ENCODE peak calls at places on chromosomes 7 and 10, in seven cellular contexts. E is epithelial cell of proximal tubule; M is lower lobe of right lung; B is upper lobe of right lung; G is CD4-positive, alpha-beta memory T cell; I is bronchial epithelial cell; F is IMR-90. N is an unnamed sample.

GRCh38 chr10:80538481-80539185 is 931 bp downstream of the SH2D4B start:
- DNase-seq in E (no peak), M (no peak), B (no peak), G (no peak), I (no peak), F (no peak), N (no peak)

GRCh38 chr7:44561962-44562621 is 11.6 kb downstream of the DDX56 start:
- DNase-seq in E (no peak), M (no peak), B (no peak), G (no peak), I (peak), F (peak), N (no peak)

GRCh38 chr7:28847176-28847575 is 111.0 kb downstream of the TRIL start:
- DNase-seq in E (no peak), M (no peak), B (no peak), G (no peak), I (no peak), F (no peak), N (no peak)

GRCh38 chr10:32957341-32958084 is 517 bp downstream of the ITGB1 start:
- DNase-seq in E (no peak), M (peak), B (peak), G (peak), I (no peak), F (no peak), N (no peak)

GRCh38 chr7:47414342-47415288 is 167.3 kb downstream of the TNS3 start:
- DNase-seq in E (no peak), M (no peak), B (no peak), G (no peak), I (no peak), F (no peak), N (no peak)

GRCh38 chr7:151897201-151897711 is 20.3 kb upstream of the PRKAG2 start:
- DNase-seq in E (no peak), M (no peak), B (no peak), G (no peak), I (peak), F (no peak), N (no peak)

GRCh38 chr10:125407000-125407502 is 246.7 kb upstream of the CTBP2 start:
- DNase-seq in E (no peak), M (no peak), B (no peak), G (no peak), I (peak), F (peak), N (no peak)

GRCh38 chr10:47425813-47426419 is 41.8 kb upstream of the ZNF488 start:
- DNase-seq in E (no peak), M (no peak), B (peak), G (no peak), I (no peak), F (no peak), N (no peak)

GRCh38 chr7:94231333-94231732 is 163.4 kb upstream of the COL1A2 start:
- DNase-seq in E (no peak), M (no peak), B (no peak), G (no peak), I (no peak), F (no peak), N (no peak)

GRCh38 chr7:137146552-137146961 is 197.0 kb downstream of the PTN start:
- DNase-seq in E (no peak), M (no peak), B (no peak), G (no peak), I (no peak), F (peak), N (no peak)

GRCh38 chr7:129990403-129991192 is 37.8 kb upstream of the UBE2H start:
- DNase-seq in E (no peak), M (no peak), B (no peak), G (no peak), I (no peak), F (peak), N (no peak)

GRCh38 chr10:133306941-133307379 is 1.7 kb downstream of the TUBGCP2 start:
- DNase-seq in E (no peak), M (no peak), B (no peak), G (no peak), I (no peak), F (no peak), N (no peak)

GRCh38 chr7:81743201-81743600 is 26.6 kb downstream of the HGF start:
- DNase-seq in E (no peak), M (no peak), B (no peak), G (no peak), I (no peak), F (no peak), N (no peak)

GRCh38 chr7:81743665-81744064 is 26.2 kb downstream of the HGF start:
- DNase-seq in E (no peak), M (no peak), B (no peak), G (no peak), I (no peak), F (no peak), N (no peak)

GRCh38 chr7:81740403-81740802 is 29.4 kb downstream of the HGF start:
- DNase-seq in E (no peak), M (no peak), B (no peak), G (no peak), I (no peak), F (no peak), N (no peak)

GRCh38 chr7:81744389-81744788 is 25.5 kb downstream of the HGF start:
- DNase-seq in E (no peak), M (no peak), B (no peak), G (no peak), I (no peak), F (no peak), N (no peak)

DNA sequence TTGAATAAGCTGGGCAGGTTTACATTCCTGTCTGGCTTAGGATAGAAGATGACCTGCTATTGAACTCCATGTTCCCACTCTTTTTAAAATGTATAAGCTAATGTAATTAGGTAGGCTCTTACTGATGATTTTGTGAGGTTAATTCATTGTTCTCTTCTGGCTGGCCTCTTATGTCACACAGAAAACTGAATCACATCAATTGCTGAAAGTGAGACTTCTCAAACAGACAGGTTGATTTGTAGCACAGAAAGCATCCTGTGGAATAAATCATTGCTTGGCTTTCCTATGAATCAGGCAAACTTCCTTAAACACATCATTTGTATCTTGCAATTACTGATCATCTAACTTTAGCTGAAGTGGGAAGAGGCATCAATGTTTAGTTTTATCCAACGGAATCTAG is 24.1 kb downstream of the HGF start:
- DNase-seq in E (no peak), M (no peak), B (no peak), G (no peak), I (no peak), F (no peak), N (no peak)
- H3K4me3 ChIP-seq in E (no peak), M (no peak), B (no peak), G (no peak), I (no peak), F (no peak), N (no peak)

GRCh38 chr10:99329238-99329890 is at the start of gene CNNM1:
- DNase-seq in E (no peak), M (peak), B (peak), G (no peak), I (no peak), F (no peak), N (peak)
- H3K4me3 ChIP-seq in E (peak), M (peak), B (peak), G (no peak), I (peak), F (peak), N (peak)

DNA sequence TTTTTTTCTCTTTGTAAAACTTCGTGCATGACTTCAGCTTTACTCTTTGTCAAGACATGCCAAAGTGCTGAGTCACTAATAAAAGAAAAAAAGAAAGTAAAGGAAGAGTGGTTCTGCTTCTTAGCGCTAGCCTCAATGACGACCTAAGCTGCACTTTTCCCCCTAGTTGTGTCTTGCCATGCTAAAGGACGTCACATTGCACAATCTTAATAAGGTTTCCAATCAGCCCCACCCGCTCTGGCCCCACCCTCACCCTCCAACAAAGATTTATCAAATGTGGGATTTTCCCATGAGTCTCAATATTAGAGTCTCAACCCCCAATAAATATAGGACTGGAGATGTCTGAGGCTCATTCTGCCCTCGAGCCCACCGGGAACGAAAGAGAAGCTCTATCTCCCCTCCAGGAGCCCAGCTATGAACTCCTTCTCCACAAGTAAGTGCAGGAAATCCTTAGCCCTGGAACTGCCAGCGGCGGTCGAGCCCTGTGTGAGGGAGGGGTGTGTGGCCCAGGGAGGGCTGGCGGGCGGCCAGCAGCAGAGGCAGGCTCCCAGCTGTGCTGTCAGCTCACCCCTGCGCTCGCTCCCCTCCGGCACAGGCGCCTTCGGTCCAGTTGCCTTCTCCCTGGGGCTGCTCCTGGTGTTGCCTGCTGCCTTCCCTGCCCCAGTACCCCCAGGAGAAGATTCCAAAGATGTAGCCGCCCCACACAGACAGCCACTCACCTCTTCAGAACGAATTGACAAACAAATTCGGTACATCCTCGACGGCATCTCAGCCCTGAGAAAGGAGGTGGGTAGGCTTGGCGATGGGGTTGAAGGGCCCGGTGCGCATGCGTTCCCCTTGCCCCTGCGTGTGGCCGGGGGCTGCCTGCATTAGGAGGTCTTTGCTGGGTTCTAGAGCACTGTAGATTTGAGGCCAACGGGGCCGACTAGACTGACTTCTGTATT is at the start of gene IL6:
- DNase-seq in E (peak), M (peak), B (peak), G (peak), I (peak), F (peak), N (peak)
- H3K4me3 ChIP-seq in E (peak), M (peak), B (peak), G (no peak), I (no peak), F (peak), N (no peak)

DNA sequence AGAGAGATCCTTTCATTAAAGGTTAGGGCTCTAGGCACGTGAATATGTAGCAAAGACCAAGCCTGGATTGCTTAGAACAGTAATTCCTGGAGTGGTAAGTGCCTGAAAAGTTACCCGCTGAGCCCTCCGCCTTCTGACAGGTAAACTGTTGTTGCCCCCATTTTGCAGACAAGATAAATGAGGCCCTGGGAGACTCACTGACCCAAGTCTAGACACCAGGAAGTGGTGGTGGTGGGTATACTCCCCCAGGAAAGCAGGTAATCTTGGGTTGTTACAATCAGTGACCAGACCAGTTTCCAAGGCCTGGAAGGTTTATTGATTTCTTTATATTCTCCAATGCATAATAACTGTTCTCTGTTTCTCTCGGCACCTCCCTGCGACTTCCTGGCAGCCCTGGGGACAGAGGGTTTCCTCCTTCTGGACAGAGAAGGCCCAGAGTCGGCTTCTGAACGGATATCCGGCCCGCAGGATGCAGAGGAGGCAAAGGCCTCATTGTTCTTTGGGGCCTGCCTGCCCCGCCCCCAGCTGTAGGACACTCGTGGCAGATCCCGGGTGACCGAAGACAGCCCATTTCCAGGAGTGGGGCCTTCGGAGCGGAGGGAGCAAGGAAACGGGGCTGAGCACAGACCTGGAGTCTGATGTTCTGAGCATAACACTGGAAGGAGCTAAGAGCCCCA is 1.3 kb upstream of the GRK5 start:
- DNase-seq in E (no peak), M (peak), B (peak), G (peak), I (no peak), F (no peak), N (no peak)
- H3K4me3 ChIP-seq in E (peak), M (peak), B (peak), G (no peak), I (peak), F (peak), N (peak)

GRCh38 chr7:100167912-100168323 is 499 bp downstream of the GAL3ST4 start:
- DNase-seq in E (no peak), M (no peak), B (peak), G (no peak), I (no peak), F (no peak), N (no peak)
- H3K4me3 ChIP-seq in E (peak), M (peak), B (peak), G (peak), I (peak), F (peak), N (peak)

GRCh38 chr7:1098243-1099153 is 10.6 kb downstream of the GPER1 start:
- DNase-seq in E (no peak), M (no peak), B (no peak), G (no peak), I (no peak), F (no peak), N (no peak)

GRCh38 chr7:1097120-1097504 is 9.2 kb downstream of the GPER1 start:
- DNase-seq in E (no peak), M (no peak), B (no peak), G (no peak), I (no peak), F (no peak), N (no peak)

GRCh38 chr7:1094870-1095269 is 7.0 kb downstream of the GPER1 start:
- DNase-seq in E (no peak), M (no peak), B (no peak), G (no peak), I (no peak), F (no peak), N (no peak)

GRCh38 chr7:1095621-1096155 is 7.8 kb downstream of the GPER1 start:
- DNase-seq in E (no peak), M (no peak), B (no peak), G (no peak), I (no peak), F (no peak), N (no peak)

GRCh38 chr7:1096156-1097119 is 8.5 kb downstream of the GPER1 start:
- DNase-seq in E (no peak), M (peak), B (peak), G (no peak), I (no peak), F (no peak), N (no peak)
- H3K4me3 ChIP-seq in E (no peak), M (no peak), B (no peak), G (no peak), I (no peak), F (no peak), N (no peak)

GRCh38 chr7:158497627-158498026 is 90.0 kb downstream of the PTPRN2 start:
- DNase-seq in E (no peak), M (no peak), B (no peak), G (no peak), I (no peak), F (no peak), N (no peak)

GRCh38 chr7:158495256-158495655 is 92.4 kb downstream of the PTPRN2 start:
- DNase-seq in E (no peak), M (no peak), B (no peak), G (no peak), I (no peak), F (no peak), N (no peak)

GRCh38 chr7:158494643-158495042 is 93.0 kb downstream of the PTPRN2 start:
- DNase-seq in E (no peak), M (no peak), B (no peak), G (no peak), I (no peak), F (no peak), N (no peak)

GRCh38 chr7:158494162-158494586 is 93.4 kb downstream of the PTPRN2 start:
- DNase-seq in E (no peak), M (no peak), B (no peak), G (no peak), I (no peak), F (no peak), N (peak)

DNA sequence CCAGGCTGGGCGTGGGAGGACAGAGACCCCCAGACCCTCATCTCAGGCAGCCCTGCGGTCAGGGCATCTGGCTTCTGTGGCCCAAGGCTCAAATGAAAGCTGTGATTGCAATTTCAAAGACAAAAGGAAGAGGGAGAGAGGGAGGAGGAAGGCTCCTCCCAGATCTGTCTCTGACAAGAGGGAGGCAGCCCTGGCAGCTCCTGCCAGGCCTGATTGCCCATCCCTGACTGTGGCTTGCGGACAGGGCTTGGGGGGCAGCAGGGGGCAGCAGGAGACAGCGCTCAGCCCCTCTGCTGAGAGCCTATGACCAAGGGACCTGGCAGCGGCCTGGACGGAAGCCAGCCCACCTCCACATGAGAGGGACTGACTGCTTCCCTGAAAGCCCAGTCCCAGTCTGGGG is 91.8 kb downstream of the PTPRN2 start:
- DNase-seq in E (no peak), M (no peak), B (no peak), G (no peak), I (peak), F (no peak), N (no peak)
- H3K4me3 ChIP-seq in E (no peak), M (no peak), B (no peak), G (no peak), I (no peak), F (no peak), N (no peak)